ENCODE peak calls at places on chromosomes 2 and 18, in nine cellular contexts. M is kidney, K is upper lobe of left lung, L is body of pancreas, F is astrocyte, O is neural progenitor cell, X is psoas muscle, Q is stomach, A is fibroblast of lung. Z is an unnamed sample.
A peak's percentile ranks its signal among the peaks of the same experiment; 100 is the strongest.

GRCh38 chr2:73516033-73516432 is 126.2 kb downstream of the NAT8 start:
- DNase-seq in M (no peak), K (no peak), L (no peak), F (peak; percentile 65), O (no peak), X (no peak), Q (no peak), A (peak; percentile 73), Z (no peak)

GRCh38 chr2:210539578-210540416 is 16.6 kb upstream of the CPS1 start:
- DNase-seq in M (no peak), K (no peak), L (no peak), F (no peak), O (no peak), X (no peak), Q (no peak), A (no peak), Z (no peak)

GRCh38 chr2:70513751-70514150 is 39.9 kb downstream of the TGFA start:
- DNase-seq in M (no peak), K (no peak), L (no peak), F (no peak), O (no peak), X (no peak), Q (no peak), A (no peak), Z (no peak)

GRCh38 chr18:70128271-70128670 is 77.2 kb downstream of the RTTN start:
- DNase-seq in M (no peak), K (no peak), L (no peak), F (no peak), O (no peak), X (no peak), Q (no peak), A (no peak), Z (no peak)

GRCh38 chr18:48158721-48159120 is 228.3 kb upstream of the SMAD2 start:
- DNase-seq in M (no peak), K (no peak), L (no peak), F (no peak), O (no peak), X (no peak), Q (no peak), A (no peak), Z (no peak)

GRCh38 chr18:6885992-6886823 is 156.7 kb downstream of the ARHGAP28 start:
- DNase-seq in M (no peak), K (peak; percentile 33), L (peak; percentile 54), F (peak; percentile 18), O (peak; percentile 83), X (no peak), Q (peak; percentile 40), A (peak; percentile 29), Z (peak; percentile 29)

GRCh38 chr18:79001001-79001400 is 21.4 kb downstream of the SALL3 start:
- DNase-seq in M (no peak), K (no peak), L (no peak), F (no peak), O (no peak), X (no peak), Q (no peak), A (no peak), Z (no peak)

GRCh38 chr18:70380915-70381896 is 92.4 kb downstream of the SOCS6 start:
- DNase-seq in M (no peak), K (no peak), L (peak; percentile 50), F (peak; percentile 67), O (peak; percentile 66), X (no peak), Q (no peak), A (peak; percentile 79), Z (no peak)

GRCh38 chr2:37877457-37878315 is 47.4 kb upstream of the RMDN2 start:
- DNase-seq in M (no peak), K (no peak), L (peak; percentile 28), F (peak; percentile 32), O (peak; percentile 77), X (no peak), Q (no peak), A (peak; percentile 45), Z (no peak)

GRCh38 chr2:29212009-29212408 is 96.8 kb downstream of the CLIP4 start:
- DNase-seq in M (no peak), K (no peak), L (no peak), F (no peak), O (no peak), X (no peak), Q (no peak), A (no peak), Z (no peak)

GRCh38 chr2:38440655-38441054 is 63.6 kb upstream of the ATL2 start:
- DNase-seq in M (no peak), K (no peak), L (no peak), F (no peak), O (no peak), X (no peak), Q (no peak), A (no peak), Z (no peak)

GRCh38 chr2:98664323-98664722 is 55.9 kb downstream of the UNC50 start:
- DNase-seq in M (no peak), K (peak; percentile 70), L (no peak), F (no peak), O (no peak), X (no peak), Q (no peak), A (no peak), Z (no peak)

GRCh38 chr2:63764630-63765029 is 77.1 kb upstream of the UGP2 start:
- DNase-seq in M (no peak), K (no peak), L (no peak), F (no peak), O (no peak), X (no peak), Q (no peak), A (no peak), Z (no peak)

GRCh38 chr2:164808776-164809175 is 32.8 kb downstream of the COBLL1 start:
- DNase-seq in M (no peak), K (no peak), L (no peak), F (peak; percentile 57), O (no peak), X (no peak), Q (no peak), A (peak; percentile 68), Z (no peak)

GRCh38 chr2:160224060-160224459 is 24.0 kb upstream of the ITGB6 start:
- DNase-seq in M (no peak), K (no peak), L (no peak), F (peak; percentile 98), O (no peak), X (no peak), Q (no peak), A (peak; percentile 99), Z (no peak)

GRCh38 chr2:136238214-136238551 is 120.2 kb upstream of the CXCR4 start:
- DNase-seq in M (no peak), K (no peak), L (no peak), F (peak; percentile 56), O (no peak), X (no peak), Q (no peak), A (peak; percentile 58), Z (no peak)

GRCh38 chr2:75030218-75031009 is 72.0 kb downstream of the POLE4 start:
- DNase-seq in M (no peak), K (no peak), L (no peak), F (no peak), O (no peak), X (no peak), Q (no peak), A (no peak), Z (no peak)

GRCh38 chr2:240803191-240803590 is 16.8 kb downstream of the KIF1A start:
- DNase-seq in M (no peak), K (no peak), L (no peak), F (no peak), O (no peak), X (no peak), Q (no peak), A (no peak), Z (no peak)

GRCh38 chr2:99818842-99819241 is 323.5 kb downstream of the AFF3 start:
- DNase-seq in M (no peak), K (no peak), L (no peak), F (peak; percentile 21), O (no peak), X (no peak), Q (no peak), A (no peak), Z (no peak)

GRCh38 chr2:28445448-28446258 is 50.2 kb upstream of the PLB1 start:
- DNase-seq in M (no peak), K (peak; percentile 44), L (no peak), F (peak; percentile 97), O (no peak), X (no peak), Q (no peak), A (peak; percentile 98), Z (no peak)

DNA sequence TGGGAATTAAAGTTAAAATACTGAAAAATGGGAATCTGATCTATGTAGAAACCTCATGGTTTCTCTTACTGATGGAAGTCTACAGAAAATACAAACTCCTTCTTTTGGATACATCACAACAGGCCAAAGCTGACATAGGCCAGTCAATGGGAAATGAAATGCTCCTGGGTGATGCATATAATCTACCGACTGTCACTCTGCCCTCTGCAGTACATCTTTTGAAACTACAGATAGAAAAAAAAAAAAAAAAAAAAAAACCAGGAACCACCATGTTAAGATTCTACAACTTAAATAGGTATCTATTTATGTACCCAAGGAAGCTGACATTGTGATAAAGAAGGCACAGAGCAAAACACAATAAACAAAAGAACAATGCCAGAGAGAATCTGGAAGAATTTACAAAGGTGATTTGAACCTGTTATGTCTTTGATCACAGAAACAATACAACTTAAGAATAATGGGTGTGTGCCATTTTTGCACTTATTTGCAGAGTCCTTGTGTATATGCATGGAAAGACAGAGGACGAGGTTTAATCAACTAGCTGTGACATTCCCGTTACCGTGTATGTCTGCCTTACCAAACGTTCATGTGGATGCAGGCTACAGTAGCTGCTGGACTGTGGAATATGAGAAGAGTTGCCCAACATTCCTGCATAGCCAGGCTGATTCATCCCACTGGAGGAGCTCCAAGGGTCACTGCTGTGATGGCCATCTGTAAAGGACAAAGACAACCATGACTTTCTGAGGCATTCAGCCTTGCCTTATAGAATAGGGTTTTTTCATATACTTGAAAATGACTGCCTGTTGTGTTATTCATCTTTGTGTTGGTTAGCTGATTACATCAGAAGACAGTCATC is 312.7 kb downstream of the TCF4 start:
- DNase-seq in M (no peak), K (no peak), L (no peak), F (peak; percentile 86), O (no peak), X (peak; percentile 87), Q (no peak), A (peak; percentile 89), Z (no peak)
- TF ChIP-seq CTCF in M (no peak), K (no peak), L (peak; percentile 21), F (peak; percentile 25), O (peak; percentile 45), X (peak; percentile 29), Q (no peak), A (peak; percentile 26), Z (peak; percentile 15)

GRCh38 chr2:151060334-151060733 is 201.3 kb downstream of the RBM43 start:
- DNase-seq in M (no peak), K (no peak), L (no peak), F (no peak), O (no peak), X (no peak), Q (no peak), A (no peak), Z (no peak)
- H3K27ac ChIP-seq in M (no peak overlapping the region), K (no peak overlapping the region), L (no peak overlapping the region), F (no peak overlapping the region), O (no peak overlapping the region), X (no peak overlapping the region), Q (no peak overlapping the region), A (no peak overlapping the region), Z (no peak overlapping the region)

GRCh38 chr2:119170504-119170903 is 12.0 kb upstream of the C1QL2 start:
- DNase-seq in M (peak; percentile 64), K (no peak), L (no peak), F (no peak), O (no peak), X (no peak), Q (no peak), A (no peak), Z (no peak)
- TF ChIP-seq CTCF in M (no peak), K (no peak), L (no peak), F (no peak), O (no peak), X (no peak), Q (no peak), A (no peak), Z (no peak)

GRCh38 chr2:45138904-45139303 is 129.7 kb upstream of the SIX2 start:
- DNase-seq in M (no peak), K (no peak), L (no peak), F (no peak), O (peak; percentile 14), X (no peak), Q (no peak), A (no peak), Z (no peak)
- H3K27ac ChIP-seq in M (no peak overlapping the region), K (no peak overlapping the region), L (no peak overlapping the region), F (no peak overlapping the region), O (no peak overlapping the region), X (no peak overlapping the region), Q (no peak overlapping the region), A (no peak overlapping the region), Z (no peak overlapping the region)

Z was measured in WERI-Rb-1.